ENCODE peak calls at places on chromosome 22, in seven cellular contexts. Y, G, B, O, Q, R and E are unnamed samples.
A peak's percentile ranks its signal among the peaks of the same experiment; 100 is the strongest.

GRCh38 chr22:35424081-35424480 is 24.1 kb downstream of the MCM5 start:
- DNase-seq in B (no peak), Q (no peak), R (no peak), O (no peak), G (no peak), Y (no peak), E (no peak)

GRCh38 chr22:44697423-44698179 is 4.4 kb upstream of the PRR5 start:
- DNase-seq in G (peak; percentile 16), Q (peak; percentile 62), B (peak; percentile 32), Y (peak; percentile 73), R (peak; percentile 27), O (peak; percentile 94), E (peak; percentile 47)

GRCh38 chr22:37906364-37907008 is 389 bp downstream of the MICALL1 start:
- DNase-seq in G (no peak), O (no peak), Q (no peak), B (no peak), Y (no peak), R (no peak), E (no peak)

GRCh38 chr22:37154925-37155712 is 5.4 kb upstream of the IL2RB start:
- DNase-seq in G (no peak), Y (no peak), B (no peak), R (no peak), Q (no peak), O (no peak), E (no peak)

GRCh38 chr22:22348127-22348814 is 103.7 kb downstream of the VPREB1 start:
- DNase-seq in B (no peak), R (no peak), Y (no peak), G (peak; percentile 63), O (peak; percentile 30), Q (peak; percentile 23), E (no peak)

GRCh38 chr22:35446365-35446764 is 46.4 kb downstream of the MCM5 start:
- DNase-seq in O (no peak), R (peak; percentile 77), G (no peak), B (no peak), Y (no peak), Q (no peak), E (no peak)

GRCh38 chr22:40452730-40453487 is 82.5 kb downstream of the SGSM3 start:
- DNase-seq in Q (no peak), B (no peak), G (no peak), Y (no peak), O (no peak), R (no peak), E (no peak)

GRCh38 chr22:47092896-47093311 is 330.5 kb downstream of the TBC1D22A start:
- DNase-seq in Y (no peak), R (peak; percentile 30), G (no peak), Q (no peak), O (no peak), B (no peak), E (no peak)

GRCh38 chr22:45207981-45208664 is 32.6 kb downstream of the KIAA0930 start:
- DNase-seq in G (no peak), B (no peak), Y (no peak), R (peak; percentile 76), O (no peak), Q (no peak), E (no peak)

GRCh38 chr22:17578129-17578754 is 14.9 kb downstream of the SLC25A18 start:
- DNase-seq in Q (no peak), B (no peak), Y (no peak), R (no peak), O (no peak), G (peak; percentile 60), E (peak; percentile 42)

GRCh38 chr22:41880653-41881052 is 34.2 kb downstream of the SHISA8 start:
- DNase-seq in B (no peak), G (no peak), O (no peak), R (no peak), Q (no peak), Y (no peak), E (no peak)

GRCh38 chr22:38921126-38921525 is 36.3 kb upstream of the APOBEC3A start:
- DNase-seq in G (no peak), B (peak; percentile 22), Q (no peak), Y (no peak), R (no peak), O (no peak), E (no peak)

GRCh38 chr22:25420925-25421904 is 143.3 kb upstream of the GRK3 start:
- DNase-seq in R (no peak), B (peak; percentile 36), Q (peak; percentile 4), G (no peak), O (peak; percentile 38), Y (no peak), E (no peak)

GRCh38 chr22:36238348-36239149 is 778 bp downstream of the APOL2 start:
- DNase-seq in O (no peak), R (no peak), G (no peak), B (peak; percentile 53), Y (no peak), Q (no peak), E (peak; percentile 43)

GRCh38 chr22:33659423-33659822 is 260.9 kb downstream of the LARGE1 start:
- DNase-seq in R (no peak), Q (no peak), Y (no peak), O (no peak), G (no peak), B (no peak), E (peak; percentile 29)

GRCh38 chr22:39808087-39808486 is 85.5 kb downstream of the ENTHD1 start:
- DNase-seq in Y (no peak), Q (peak; percentile 61), O (no peak), B (no peak), G (no peak), R (no peak), E (no peak)

GRCh38 chr22:17672417-17672991 is 33.9 kb downstream of the BCL2L13 start:
- DNase-seq in B (no peak), Y (peak; percentile 19), R (no peak), Q (no peak), G (no peak), O (no peak), E (no peak)

GRCh38 chr22:46791201-46791731 is 28.8 kb downstream of the TBC1D22A start:
- DNase-seq in Q (peak; percentile 85), O (no peak), Y (peak; percentile 76), R (no peak), G (peak; percentile 33), B (no peak), E (peak; percentile 27)

GRCh38 chr22:46996595-46997310 is 234.3 kb downstream of the TBC1D22A start:
- DNase-seq in O (no peak), G (no peak), Y (no peak), Q (no peak), R (no peak), B (no peak), E (no peak)

GRCh38 chr22:36068776-36069344 is 40.2 kb upstream of the RBFOX2 start:
- DNase-seq in B (no peak), Y (no peak), Q (no peak), O (no peak), G (no peak), R (no peak), E (no peak)

GRCh38 chr22:19808873-19809478 is 45.7 kb downstream of the GNB1L start:
- DNase-seq in G (no peak), B (no peak), O (no peak), R (no peak), Q (no peak), Y (no peak), E (no peak)